ENCODE peak calls at places on chromosomes 4 and X, in eight cellular contexts. X is GM10248; Y is CD8-positive, alpha-beta T cell; I is brain microvascular endothelial cell; D is left lung; T is cardiac muscle cell; R is H9; B is GM13976. V is an unnamed sample.

GRCh38 chr4:114857831-114858230 is 255.6 kb downstream of the NDST4 start:
- DNase-seq in X (no peak), Y (no peak), I (no peak), D (no peak), T (no peak), R (no peak), B (no peak), V (no peak)

GRCh38 chr4:67727124-67727850 is 26.3 kb upstream of the UBA6 start:
- DNase-seq in X (no peak), Y (no peak), I (peak; percentile 89), D (no peak), T (peak; percentile 83), R (no peak), B (no peak), V (no peak)

GRCh38 chrX:74015379-74016019 is 288.5 kb upstream of the ZCCHC13 start:
- DNase-seq in X (peak; percentile 58), Y (peak; percentile 76), I (peak; percentile 72), D (no peak), T (peak; percentile 80), R (peak; percentile 74), B (peak; percentile 59), V (no peak)

GRCh38 chr4:76554630-76555029 is 119.6 kb downstream of the SHROOM3 start:
- DNase-seq in X (no peak), Y (no peak), I (no peak), D (no peak), T (no peak), R (no peak), B (no peak), V (no peak)

GRCh38 chr4:2787230-2788100 is 5.4 kb upstream of the SH3BP2 start:
- DNase-seq in X (peak; percentile 83), Y (peak; percentile 49), I (no peak), D (peak; percentile 80), T (no peak), R (peak; percentile 52), B (peak; percentile 85), V (no peak)

GRCh38 chr4:23920716-23921446 is 31.0 kb upstream of the PPARGC1A start:
- DNase-seq in X (no peak), Y (no peak), I (no peak), D (no peak), T (no peak), R (no peak), B (no peak), V (no peak)

GRCh38 chrX:66676413-66676812 is 37.5 kb upstream of the EDA2R start:
- DNase-seq in X (no peak), Y (no peak), I (peak; percentile 1), D (no peak), T (peak; percentile 67), R (no peak), B (no peak), V (no peak)

GRCh38 chr4:38030023-38030422 is 69.8 kb downstream of the PTTG2 start:
- DNase-seq in X (no peak), Y (no peak), I (no peak), D (no peak), T (no peak), R (no peak), B (no peak), V (no peak)

GRCh38 chr4:76930721-76931481 is 18.7 kb upstream of the SEPTIN11 start:
- DNase-seq in X (no peak), Y (no peak), I (no peak), D (no peak), T (no peak), R (no peak), B (no peak), V (no peak)

GRCh38 chr4:165560941-165561340 is 182.1 kb downstream of the CPE start:
- DNase-seq in X (no peak), Y (no peak), I (peak; percentile 3), D (no peak), T (no peak), R (no peak), B (no peak), V (no peak)

GRCh38 chrX:30888526-30889146 is 418 bp downstream of the TAB3 start:
- DNase-seq in X (peak; percentile 39), Y (no peak), I (no peak), D (no peak), T (peak; percentile 14), R (no peak), B (peak; percentile 53), V (no peak)

GRCh38 chrX:14351889-14352288 is 177.4 kb upstream of the GLRA2 start:
- DNase-seq in X (no peak), Y (no peak), I (no peak), D (no peak), T (no peak), R (peak; percentile 28), B (no peak), V (no peak)

GRCh38 chrX:19678941-19679340 is 163.6 kb upstream of the MAP3K15 start:
- DNase-seq in X (no peak), Y (no peak), I (no peak), D (no peak), T (no peak), R (no peak), B (no peak), V (no peak)

GRCh38 chrX:129719268-129719667 is 19.5 kb upstream of the XPNPEP2 start:
- DNase-seq in X (no peak), Y (no peak), I (no peak), D (no peak), T (no peak), R (no peak), B (no peak), V (no peak)

GRCh38 chr4:144562019-144562740 is 83.8 kb upstream of the HHIP start:
- DNase-seq in X (no peak), Y (no peak), I (no peak), D (no peak), T (peak; percentile 24), R (peak; percentile 63), B (no peak), V (no peak)

GRCh38 chr4:148634476-148634875 is 192.3 kb upstream of the NR3C2 start:
- DNase-seq in X (no peak), Y (no peak), I (peak; percentile 6), D (no peak), T (no peak), R (no peak), B (no peak), V (no peak)

DNA sequence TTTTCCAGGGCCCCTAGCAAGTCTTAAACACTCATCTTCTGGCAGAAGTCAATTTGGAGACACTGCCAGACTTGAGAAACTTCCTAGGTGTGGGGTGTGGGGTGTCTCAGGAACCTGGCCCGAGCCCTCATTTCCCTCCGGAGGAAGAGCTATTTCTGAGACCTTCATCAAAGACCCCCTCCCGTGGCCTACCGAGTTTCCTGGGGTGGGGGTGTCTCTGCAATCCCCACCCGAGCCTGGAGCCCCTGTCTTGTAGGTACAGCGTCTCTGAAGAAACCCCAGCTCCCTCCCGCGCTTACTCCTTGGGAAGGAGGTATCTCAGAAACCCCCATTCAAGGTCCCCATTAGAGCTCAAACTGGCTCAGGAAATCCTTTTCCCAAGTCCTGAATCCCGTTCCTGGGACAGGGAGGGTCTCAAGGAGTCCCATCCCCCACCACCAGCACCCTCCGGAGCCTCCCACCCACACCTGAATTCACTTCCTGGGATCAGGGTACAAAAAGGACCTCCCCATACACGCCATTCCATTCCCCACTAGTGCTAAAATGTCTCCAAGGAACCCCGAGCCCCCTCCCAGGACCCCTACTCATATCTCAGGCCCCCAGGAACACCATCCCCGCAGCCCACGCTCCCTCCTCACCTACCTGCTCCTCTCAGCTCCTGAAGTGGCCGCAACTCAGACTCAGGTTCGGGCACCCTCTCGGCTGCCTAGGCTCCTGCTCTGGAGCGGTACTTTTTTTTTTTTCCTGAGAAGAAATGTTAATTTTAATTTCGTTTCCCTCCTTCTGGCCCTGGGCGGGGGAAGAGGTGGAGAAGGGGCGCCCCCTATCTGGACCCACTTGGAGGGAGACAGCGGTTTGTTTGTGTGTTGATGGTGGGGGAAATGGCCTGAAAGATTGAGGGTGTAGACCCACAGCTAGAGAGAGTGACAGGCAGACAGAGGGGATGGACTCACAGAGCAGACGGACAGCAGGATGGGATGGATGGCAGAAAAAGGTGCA is 1.1 kb downstream of the SLC38A5 start:
- DNase-seq in X (peak; percentile 52), Y (peak; percentile 37), I (no peak), D (no peak), T (no peak), R (peak; percentile 36), B (peak; percentile 62), V (no peak)
- TF ChIP-seq CTCF in X (peak; percentile 42), Y (no peak), I (peak; percentile 34), D (no peak), T (peak; percentile 11), R (peak; percentile 43), B (peak; percentile 18), V (no peak)

DNA sequence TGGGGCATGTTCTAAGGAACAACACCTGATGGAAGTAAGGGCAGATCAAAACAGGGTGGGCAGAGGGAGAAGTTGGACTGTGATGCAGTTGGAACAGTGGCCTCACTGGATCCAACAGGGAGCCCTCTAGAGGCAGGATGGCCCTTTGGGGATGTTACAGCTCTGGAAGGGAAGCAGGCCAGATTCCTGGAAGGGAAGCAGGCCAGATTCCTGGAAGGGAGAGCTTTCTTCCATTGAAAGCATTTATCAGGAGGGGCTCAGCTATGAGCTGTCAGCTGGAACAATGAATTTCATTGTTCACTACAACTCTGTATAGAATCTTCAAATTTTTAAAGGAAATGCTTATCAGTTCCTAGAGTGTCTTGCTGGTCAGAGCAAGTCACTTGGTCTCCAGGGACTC is 17.7 kb downstream of the IL15 start:
- DNase-seq in X (no peak), Y (no peak), I (no peak), D (no peak), T (peak; percentile 88), R (peak; percentile 68), B (no peak), V (no peak)
- TF ChIP-seq CTCF in X (peak; percentile 37), Y (no peak), I (peak; percentile 78), D (peak; percentile 30), T (peak; percentile 75), R (peak; percentile 79), B (peak; percentile 26), V (peak; percentile 63)

GRCh38 chrX:75968293-75968692 is 183.2 kb upstream of the MAGEE2 start:
- DNase-seq in X (no peak), Y (no peak), I (no peak), D (no peak), T (no peak), R (peak; percentile 45), B (no peak), V (no peak)
- TF ChIP-seq CTCF in X (no peak), Y (no peak), I (no peak), D (no peak), T (no peak), R (peak; percentile 50), B (no peak), V (no peak)

GRCh38 chr4:98027827-98028226 is 115.4 kb downstream of the STPG2 start:
- DNase-seq in X (no peak), Y (no peak), I (peak; percentile 28), D (no peak), T (no peak), R (no peak), B (no peak), V (no peak)
- TF ChIP-seq CTCF in X (no peak), Y (no peak), I (peak; percentile 40), D (no peak), T (no peak), R (peak; percentile 53), B (no peak), V (peak; percentile 30)

GRCh38 chr4:74320559-74321118 is 12.4 kb downstream of the EPGN start:
- DNase-seq in X (peak; percentile 36), Y (no peak), I (peak; percentile 55), D (peak; percentile 81), T (peak; percentile 77), R (peak; percentile 66), B (peak; percentile 25), V (no peak)
- TF ChIP-seq CTCF in X (peak; percentile 40), Y (no peak), I (peak; percentile 59), D (no peak), T (peak; percentile 66), R (peak; percentile 67), B (peak; percentile 19), V (peak; percentile 85)

GRCh38 chr4:82434949-82435348 is 4.6 kb downstream of the ENOPH1 start:
- DNase-seq in X (no peak), Y (no peak), I (no peak), D (no peak), T (no peak), R (no peak), B (no peak), V (no peak)
- TF ChIP-seq CTCF in X (no peak), Y (no peak), I (no peak), D (no peak), T (no peak), R (no peak), B (no peak), V (no peak)